ENCODE peak calls at places on chromosomes 7 and 10, in six cellular contexts. X, Y, V, A, Z and K are unnamed samples.

GRCh38 chr7:122056977-122057376 is 87.1 kb downstream of the AASS start:
- DNase-seq in X (no peak), Y (no peak), V (no peak), A (no peak), Z (no peak), K (no peak)

GRCh38 chr7:120337308-120337907 is 64.4 kb downstream of the KCND2 start:
- DNase-seq in X (no peak), Y (peak), V (no peak), A (no peak), Z (peak), K (peak)

GRCh38 chr10:133013478-133013877 is 71.1 kb upstream of the CFAP46 start:
- DNase-seq in X (no peak), Y (no peak), V (peak), A (peak), Z (no peak), K (no peak)

GRCh38 chr10:61836888-61837747 is 64.4 kb upstream of the ARID5B start:
- DNase-seq in X (no peak), Y (peak), V (no peak), A (no peak), Z (no peak), K (peak)

GRCh38 chr7:101870361-101871062 is 53.1 kb downstream of the CUX1 start:
- DNase-seq in X (no peak), Y (no peak), V (no peak), A (peak), Z (no peak), K (no peak)

GRCh38 chr7:44121761-44122420 is 1.5 kb downstream of the POLD2 start:
- DNase-seq in X (no peak), Y (no peak), V (no peak), A (no peak), Z (no peak), K (no peak)

GRCh38 chr7:41993173-41993867 is 243.7 kb downstream of the GLI3 start:
- DNase-seq in X (no peak), Y (peak), V (no peak), A (no peak), Z (no peak), K (no peak)

GRCh38 chr7:157641866-157642265 is 305.1 kb downstream of the DNAJB6 start:
- DNase-seq in X (no peak), Y (no peak), V (no peak), A (no peak), Z (no peak), K (no peak)

GRCh38 chr10:31103096-31103495 is 71.4 kb upstream of the ZNF438 start:
- DNase-seq in X (no peak), Y (no peak), V (no peak), A (no peak), Z (no peak), K (no peak)

GRCh38 chr10:43594944-43595589 is 11.2 kb upstream of the ZNF485 start:
- DNase-seq in X (no peak), Y (no peak), V (peak), A (no peak), Z (peak), K (peak)

GRCh38 chr7:73304071-73304470 is 4.6 kb downstream of the NSUN5 start:
- DNase-seq in X (no peak), Y (no peak), V (no peak), A (no peak), Z (no peak), K (no peak)

GRCh38 chr10:96417432-96417831 is 58.6 kb upstream of the OPALIN start:
- DNase-seq in X (no peak), Y (peak), V (no peak), A (no peak), Z (no peak), K (peak)

GRCh38 chr10:45520476-45520875 is 146.5 kb downstream of the ALOX5 start:
- DNase-seq in X (no peak), Y (no peak), V (no peak), A (no peak), Z (no peak), K (no peak)

GRCh38 chr10:62728479-62728878 is 76.0 kb upstream of the ADO start:
- DNase-seq in X (no peak), Y (no peak), V (no peak), A (no peak), Z (peak), K (no peak)

GRCh38 chr7:12771378-12771877 is 84.0 kb downstream of the ARL4A start:
- DNase-seq in X (no peak), Y (peak), V (peak), A (peak), Z (no peak), K (no peak)

GRCh38 chr7:54333952-54334351 is 208.2 kb upstream of the VSTM2A start:
- DNase-seq in X (no peak), Y (no peak), V (no peak), A (no peak), Z (no peak), K (no peak)

GRCh38 chr7:90474284-90475210 is 5.1 kb downstream of the PTTG1IP2 start:
- DNase-seq in X (no peak), Y (peak), V (no peak), A (no peak), Z (no peak), K (peak)

GRCh38 chr7:150631866-150632864 is at the start of gene GIMAP6:
- DNase-seq in X (no peak), Y (no peak), V (no peak), A (peak), Z (peak), K (no peak)

GRCh38 chr7:83166-83840 is 109.1 kb upstream of the FAM20C start:
- DNase-seq in X (peak), Y (no peak), V (no peak), A (no peak), Z (no peak), K (no peak)

GRCh38 chr7:156768698-156769472 is 124.1 kb downstream of the LMBR1 start:
- DNase-seq in X (no peak), Y (no peak), V (no peak), A (no peak), Z (peak), K (no peak)

GRCh38 chr7:106819546-106819945 is 45.5 kb upstream of the PIK3CG start:
- DNase-seq in X (no peak), Y (no peak), V (no peak), A (no peak), Z (no peak), K (no peak)

GRCh38 chr10:14758994-14759664 is 15.6 kb downstream of the FAM107B start:
- DNase-seq in X (no peak), Y (no peak), V (no peak), A (peak), Z (peak), K (no peak)

GRCh38 chr10:70528726-70529362 is 50.3 kb downstream of the PALD1 start:
- DNase-seq in X (no peak), Y (peak), V (no peak), A (no peak), Z (peak), K (peak)